ENCODE peak calls at places on chromosomes 1 and 21, in ten cellular contexts. One of them, this sample, is unnamed.
A peak's percentile ranks its signal among the peaks of the same experiment; 100 is the strongest.

GRCh38 chr1:24311731-24312130 is 7.4 kb upstream of the GRHL3 start:
- DNase-seq in PC-9: no peak
- DNase-seq in endodermal cell: no peak
- DNase-seq in neuronal stem cell: no peak
- DNase-seq in cardiac muscle cell: no peak
- DNase-seq in pancreas: no peak
- DNase-seq in right atrium auricular region: no peak
- DNase-seq in A549: no peak
- DNase-seq in fibroblast of lung: no peak
- DNase-seq in mesenchymal stem cell: no peak
- DNase-seq in this sample: no peak

GRCh38 chr1:41537788-41538351 is 53.4 kb upstream of the EDN2 start:
- DNase-seq in pancreas: no peak
- DNase-seq in PC-9: no peak
- DNase-seq in mesenchymal stem cell: peak; percentile 93
- DNase-seq in A549: no peak
- DNase-seq in fibroblast of lung: peak; percentile 90
- DNase-seq in right atrium auricular region: peak; percentile 73
- DNase-seq in endodermal cell: no peak
- DNase-seq in neuronal stem cell: no peak
- DNase-seq in cardiac muscle cell: peak; percentile 83
- DNase-seq in this sample: peak; percentile 65

GRCh38 chr1:64536217-64536835 is 66.4 kb downstream of the CACHD1 start:
- DNase-seq in pancreas: no peak
- DNase-seq in right atrium auricular region: no peak
- DNase-seq in mesenchymal stem cell: no peak
- DNase-seq in PC-9: no peak
- DNase-seq in neuronal stem cell: no peak
- DNase-seq in A549: no peak
- DNase-seq in cardiac muscle cell: no peak
- DNase-seq in endodermal cell: no peak
- DNase-seq in fibroblast of lung: no peak
- DNase-seq in this sample: no peak

GRCh38 chr1:108079550-108079949 is 114.6 kb upstream of the VAV3 start:
- DNase-seq in endodermal cell: no peak
- DNase-seq in fibroblast of lung: no peak
- DNase-seq in cardiac muscle cell: peak; percentile 68
- DNase-seq in mesenchymal stem cell: no peak
- DNase-seq in pancreas: no peak
- DNase-seq in right atrium auricular region: no peak
- DNase-seq in PC-9: no peak
- DNase-seq in neuronal stem cell: no peak
- DNase-seq in A549: no peak
- DNase-seq in this sample: no peak

GRCh38 chr1:12180315-12180714 is 13.5 kb downstream of the TNFRSF1B start:
- DNase-seq in fibroblast of lung: no peak
- DNase-seq in mesenchymal stem cell: peak; percentile 51
- DNase-seq in PC-9: no peak
- DNase-seq in A549: no peak
- DNase-seq in endodermal cell: no peak
- DNase-seq in right atrium auricular region: peak; percentile 82
- DNase-seq in pancreas: no peak
- DNase-seq in neuronal stem cell: no peak
- DNase-seq in cardiac muscle cell: no peak
- DNase-seq in this sample: peak; percentile 51

GRCh38 chr1:55541296-55541695 is 326.1 kb upstream of the USP24 start:
- DNase-seq in A549: no peak
- DNase-seq in right atrium auricular region: no peak
- DNase-seq in fibroblast of lung: no peak
- DNase-seq in neuronal stem cell: no peak
- DNase-seq in PC-9: peak; percentile 55
- DNase-seq in mesenchymal stem cell: no peak
- DNase-seq in cardiac muscle cell: no peak
- DNase-seq in pancreas: no peak
- DNase-seq in endodermal cell: no peak
- DNase-seq in this sample: no peak

GRCh38 chr1:230240446-230241076 is 173.5 kb downstream of the GALNT2 start:
- DNase-seq in right atrium auricular region: peak; percentile 9
- DNase-seq in neuronal stem cell: no peak
- DNase-seq in PC-9: no peak
- DNase-seq in A549: no peak
- DNase-seq in cardiac muscle cell: no peak
- DNase-seq in mesenchymal stem cell: no peak
- DNase-seq in pancreas: no peak
- DNase-seq in endodermal cell: no peak
- DNase-seq in fibroblast of lung: no peak
- DNase-seq in this sample: no peak

GRCh38 chr1:54493608-54494007 is 54.4 kb upstream of the ACOT11 start:
- DNase-seq in PC-9: no peak
- DNase-seq in pancreas: no peak
- DNase-seq in fibroblast of lung: no peak
- DNase-seq in cardiac muscle cell: no peak
- DNase-seq in endodermal cell: no peak
- DNase-seq in mesenchymal stem cell: no peak
- DNase-seq in A549: no peak
- DNase-seq in neuronal stem cell: no peak
- DNase-seq in right atrium auricular region: no peak
- DNase-seq in this sample: no peak

GRCh38 chr21:16058896-16059295 is 329.1 kb downstream of the USP25 start:
- DNase-seq in pancreas: no peak
- DNase-seq in A549: no peak
- DNase-seq in PC-9: no peak
- DNase-seq in neuronal stem cell: no peak
- DNase-seq in fibroblast of lung: no peak
- DNase-seq in endodermal cell: no peak
- DNase-seq in mesenchymal stem cell: no peak
- DNase-seq in right atrium auricular region: no peak
- DNase-seq in cardiac muscle cell: no peak
- DNase-seq in this sample: no peak

GRCh38 chr1:244273845-244274619 is 177.7 kb downstream of the ADSS2 start:
- DNase-seq in PC-9: no peak
- DNase-seq in mesenchymal stem cell: peak; percentile 94
- DNase-seq in endodermal cell: peak; percentile 57
- DNase-seq in neuronal stem cell: peak; percentile 17
- DNase-seq in right atrium auricular region: peak; percentile 69
- DNase-seq in fibroblast of lung: peak; percentile 99
- DNase-seq in cardiac muscle cell: no peak
- DNase-seq in pancreas: no peak
- DNase-seq in A549: peak; percentile 91
- DNase-seq in this sample: no peak

GRCh38 chr1:168096296-168097165 is 40.2 kb downstream of the GPR161 start:
- DNase-seq in cardiac muscle cell: no peak
- DNase-seq in endodermal cell: no peak
- DNase-seq in pancreas: no peak
- DNase-seq in PC-9: no peak
- DNase-seq in mesenchymal stem cell: no peak
- DNase-seq in A549: no peak
- DNase-seq in fibroblast of lung: no peak
- DNase-seq in right atrium auricular region: peak; percentile 50
- DNase-seq in neuronal stem cell: no peak
- DNase-seq in this sample: no peak

DNA sequence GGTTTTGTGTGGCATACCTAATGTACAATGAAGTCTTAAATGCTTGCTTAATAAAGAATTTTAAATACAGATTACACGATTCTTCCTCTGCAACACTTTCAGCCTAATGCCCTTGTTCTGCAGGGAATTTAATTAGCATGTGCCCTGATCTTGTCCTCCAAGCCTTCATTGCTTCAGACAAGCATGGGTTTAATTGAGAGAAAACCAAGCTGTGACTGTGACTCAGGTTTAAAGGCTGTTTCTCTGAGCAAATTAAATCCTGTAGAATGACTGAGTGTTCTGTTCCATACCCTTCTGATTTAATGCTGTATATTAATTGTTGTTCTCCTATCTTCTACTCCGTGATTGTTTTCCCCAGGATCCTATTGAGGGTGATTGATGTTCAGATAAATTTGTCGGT is 269.0 kb upstream of the PRMT6 start:
- DNase-seq in right atrium auricular region: no peak
- DNase-seq in PC-9: no peak
- DNase-seq in pancreas: no peak
- DNase-seq in mesenchymal stem cell: no peak
- DNase-seq in fibroblast of lung: no peak
- DNase-seq in cardiac muscle cell: no peak
- DNase-seq in endodermal cell: no peak
- DNase-seq in A549: no peak
- DNase-seq in neuronal stem cell: no peak
- DNase-seq in this sample: no peak
- H3K9me3 ChIP-seq in right atrium auricular region: no peaks in the 10 kb centered on the region
- H3K9me3 ChIP-seq in PC-9: no peaks in the 10 kb centered on the region
- H3K9me3 ChIP-seq in pancreas: no peaks in the 10 kb centered on the region
- H3K9me3 ChIP-seq in mesenchymal stem cell: no peaks in the 10 kb centered on the region
- H3K9me3 ChIP-seq in fibroblast of lung: no peaks in the 10 kb centered on the region
- H3K9me3 ChIP-seq in cardiac muscle cell: no peaks in the 10 kb centered on the region
- H3K9me3 ChIP-seq in endodermal cell: no peaks in the 10 kb centered on the region
- H3K9me3 ChIP-seq in A549: no peaks in the 10 kb centered on the region
- H3K9me3 ChIP-seq in neuronal stem cell: no peaks in the 10 kb centered on the region
- H3K9me3 ChIP-seq in this sample: no peaks in the 10 kb centered on the region

GRCh38 chr1:43650306-43650941 is 475 bp downstream of the KDM4A start:
- DNase-seq in PC-9: peak; percentile 92
- DNase-seq in A549: peak; percentile 99
- DNase-seq in right atrium auricular region: peak; percentile 98
- DNase-seq in cardiac muscle cell: peak; percentile 98
- DNase-seq in endodermal cell: peak; percentile 98
- DNase-seq in fibroblast of lung: peak; percentile 99
- DNase-seq in neuronal stem cell: peak; percentile 98
- DNase-seq in pancreas: peak; percentile 94
- DNase-seq in mesenchymal stem cell: peak; percentile 99
- DNase-seq in this sample: peak; percentile 97

GRCh38 chr1:43639990-43640794 is 9.8 kb upstream of the KDM4A start:
- DNase-seq in pancreas: no peak
- DNase-seq in right atrium auricular region: no peak
- DNase-seq in cardiac muscle cell: no peak
- DNase-seq in mesenchymal stem cell: no peak
- DNase-seq in fibroblast of lung: no peak
- DNase-seq in A549: no peak
- DNase-seq in PC-9: no peak
- DNase-seq in neuronal stem cell: no peak
- DNase-seq in endodermal cell: no peak
- DNase-seq in this sample: no peak

GRCh38 chr1:43648448-43648847 is 1.5 kb upstream of the KDM4A start:
- DNase-seq in mesenchymal stem cell: no peak
- DNase-seq in pancreas: no peak
- DNase-seq in endodermal cell: no peak
- DNase-seq in fibroblast of lung: no peak
- DNase-seq in right atrium auricular region: no peak
- DNase-seq in cardiac muscle cell: no peak
- DNase-seq in PC-9: peak; percentile 69
- DNase-seq in A549: no peak
- DNase-seq in neuronal stem cell: no peak
- DNase-seq in this sample: no peak

GRCh38 chr1:43645461-43645860 is 4.5 kb upstream of the KDM4A start:
- DNase-seq in endodermal cell: no peak
- DNase-seq in fibroblast of lung: no peak
- DNase-seq in cardiac muscle cell: no peak
- DNase-seq in neuronal stem cell: no peak
- DNase-seq in A549: no peak
- DNase-seq in pancreas: no peak
- DNase-seq in mesenchymal stem cell: no peak
- DNase-seq in PC-9: no peak
- DNase-seq in right atrium auricular region: no peak
- DNase-seq in this sample: no peak

DNA sequence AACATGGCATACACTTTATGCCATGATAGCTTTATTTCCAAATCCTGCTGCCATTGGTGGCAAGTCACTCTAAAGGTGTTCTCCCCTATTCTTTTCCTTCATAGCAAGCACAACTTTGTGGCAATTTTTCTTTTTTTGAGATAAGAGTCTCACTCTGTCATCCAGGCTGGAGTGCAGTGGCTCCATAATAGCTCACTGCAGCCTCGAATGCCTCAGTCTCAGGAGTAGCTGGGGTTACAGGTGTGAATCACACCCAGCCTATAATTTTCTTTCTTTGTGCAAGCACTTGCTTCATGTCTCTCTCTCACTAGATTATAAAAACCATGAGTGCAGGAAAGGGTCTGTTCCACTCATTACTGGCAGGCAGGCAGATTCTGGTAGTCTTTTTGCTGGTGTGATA is 5.4 kb upstream of the KDM4A start:
- DNase-seq in A549: no peak
- DNase-seq in cardiac muscle cell: no peak
- DNase-seq in neuronal stem cell: no peak
- DNase-seq in fibroblast of lung: no peak
- DNase-seq in endodermal cell: no peak
- DNase-seq in right atrium auricular region: no peak
- DNase-seq in pancreas: no peak
- DNase-seq in mesenchymal stem cell: no peak
- DNase-seq in PC-9: peak; percentile 47
- DNase-seq in this sample: no peak
- H3K27ac ChIP-seq in A549: no peak overlapping the region
- H3K27ac ChIP-seq in cardiac muscle cell: no peak overlapping the region
- H3K27ac ChIP-seq in neuronal stem cell: no peak overlapping the region
- H3K27ac ChIP-seq in fibroblast of lung: no peak overlapping the region
- H3K27ac ChIP-seq in endodermal cell: no peak overlapping the region
- H3K27ac ChIP-seq in right atrium auricular region: no peak overlapping the region
- H3K27ac ChIP-seq in pancreas: no peak overlapping the region
- H3K27ac ChIP-seq in mesenchymal stem cell: no peak overlapping the region
- H3K27ac ChIP-seq in PC-9: peak overlapping the region; percentile 56
- H3K27ac ChIP-seq in this sample: no peak overlapping the region

DNA sequence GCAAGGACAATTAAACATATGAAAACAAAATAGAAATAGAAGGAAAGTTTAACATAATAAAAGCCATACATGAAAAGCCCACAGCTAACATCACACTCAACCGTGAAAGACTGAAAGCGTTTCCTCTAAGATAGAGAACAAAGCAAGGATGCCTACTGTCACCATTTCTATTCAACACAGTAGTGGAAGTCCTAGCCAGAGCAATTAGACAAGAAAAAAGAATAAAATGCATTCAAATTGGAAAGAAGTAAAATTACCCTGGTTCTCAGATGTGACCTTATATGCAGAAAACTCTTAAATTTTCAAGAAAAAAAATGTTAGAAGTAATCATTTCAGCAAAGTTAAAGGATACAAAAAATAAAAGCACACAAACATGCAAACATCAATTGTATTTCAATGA is 34.0 kb downstream of the ZNF644 start:
- DNase-seq in right atrium auricular region: no peak
- DNase-seq in neuronal stem cell: no peak
- DNase-seq in fibroblast of lung: no peak
- DNase-seq in mesenchymal stem cell: no peak
- DNase-seq in PC-9: no peak
- DNase-seq in A549: no peak
- DNase-seq in cardiac muscle cell: no peak
- DNase-seq in pancreas: no peak
- DNase-seq in endodermal cell: no peak
- DNase-seq in this sample: no peak
- H3K9me3 ChIP-seq in right atrium auricular region: peaks cover 16% of the 10 kb centered on the region
- H3K9me3 ChIP-seq in neuronal stem cell: peaks cover 66% of the 10 kb centered on the region
- H3K9me3 ChIP-seq in fibroblast of lung: no peaks in the 10 kb centered on the region
- H3K9me3 ChIP-seq in mesenchymal stem cell: no peaks in the 10 kb centered on the region
- H3K9me3 ChIP-seq in PC-9: peaks cover 9% of the 10 kb centered on the region
- H3K9me3 ChIP-seq in A549: peaks cover 6% of the 10 kb centered on the region
- H3K9me3 ChIP-seq in cardiac muscle cell: no peaks in the 10 kb centered on the region
- H3K9me3 ChIP-seq in pancreas: no peaks in the 10 kb centered on the region
- H3K9me3 ChIP-seq in endodermal cell: peaks cover 43% of the 10 kb centered on the region
- H3K9me3 ChIP-seq in this sample: peaks cover 6% of the 10 kb centered on the region

DNA sequence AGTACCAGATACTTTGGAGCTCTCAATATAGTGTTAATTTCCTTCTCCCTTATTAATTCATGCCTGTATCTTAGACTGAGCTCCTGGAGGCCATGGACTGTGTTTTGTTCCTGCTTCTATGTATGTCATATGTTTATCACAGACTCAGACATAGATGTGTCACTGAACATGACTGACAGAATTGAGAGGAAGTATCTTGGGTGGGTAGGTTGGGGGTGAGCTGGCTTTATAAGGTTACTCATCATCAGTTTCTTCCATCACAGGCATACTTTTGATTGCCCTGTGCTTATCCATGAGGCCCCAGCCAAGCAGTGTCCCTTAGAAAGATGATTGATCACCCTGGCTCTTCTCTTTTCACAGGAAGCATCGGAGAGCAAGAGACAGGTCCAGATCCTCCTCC is 5.6 kb upstream of the SH3D21 start:
- DNase-seq in fibroblast of lung: no peak
- DNase-seq in A549: no peak
- DNase-seq in pancreas: no peak
- DNase-seq in neuronal stem cell: no peak
- DNase-seq in cardiac muscle cell: no peak
- DNase-seq in right atrium auricular region: no peak
- DNase-seq in endodermal cell: peak; percentile 13
- DNase-seq in PC-9: peak; percentile 60
- DNase-seq in mesenchymal stem cell: no peak
- DNase-seq in this sample: no peak
- H3K27ac ChIP-seq in fibroblast of lung: peak overlapping the region; percentile 36
- H3K27ac ChIP-seq in A549: peak overlapping the region; percentile 56
- H3K27ac ChIP-seq in pancreas: peak overlapping the region; percentile 48
- H3K27ac ChIP-seq in neuronal stem cell: no peak overlapping the region
- H3K27ac ChIP-seq in cardiac muscle cell: no peak overlapping the region
- H3K27ac ChIP-seq in right atrium auricular region: peak overlapping the region; percentile 17
- H3K27ac ChIP-seq in endodermal cell: no peak overlapping the region
- H3K27ac ChIP-seq in PC-9: peak overlapping the region; percentile 89
- H3K27ac ChIP-seq in mesenchymal stem cell: peak overlapping the region; percentile 15
- H3K27ac ChIP-seq in this sample: peak overlapping the region; percentile 38